ENCODE peak calls at places on chromosomes 1 and 21, in five cellular contexts. O, E, V, P and Z are unnamed samples.
A peak's percentile ranks its signal among the peaks of the same experiment; 100 is the strongest.

GRCh38 chr1:91801496-91802115 is 84.3 kb downstream of the TGFBR3 start:
- DNase-seq in P (no peak), E (no peak), O (no peak), V (no peak), Z (no peak)

GRCh38 chr1:23614128-23614660 is 54.9 kb upstream of the ID3 start:
- DNase-seq in V (no peak), E (no peak), O (no peak), P (no peak), Z (no peak)

GRCh38 chr1:218815076-218815475 is 358.6 kb upstream of the LYPLAL1 start:
- DNase-seq in E (no peak), O (no peak), P (no peak), V (no peak), Z (no peak)

GRCh38 chr1:228108055-228108690 is 926 bp downstream of the MRPL55 start:
- DNase-seq in V (no peak), E (no peak), O (peak; percentile 22), P (no peak), Z (no peak)

GRCh38 chr1:62342270-62342669 is 23.0 kb upstream of the KANK4 start:
- DNase-seq in O (no peak), V (no peak), E (no peak), P (no peak), Z (no peak)

GRCh38 chr1:207713529-207713928 is 38.3 kb upstream of the CD46 start:
- DNase-seq in V (no peak), E (no peak), P (no peak), O (no peak), Z (no peak)

GRCh38 chr1:75258351-75258750 is 124.2 kb downstream of the LHX8 start:
- DNase-seq in E (no peak), P (no peak), V (no peak), O (no peak), Z (no peak)

GRCh38 chr1:95547000-95547399 is 313.0 kb downstream of the RWDD3 start:
- DNase-seq in O (no peak), E (no peak), V (no peak), P (no peak), Z (no peak)

GRCh38 chr21:46111857-46112730 is 14.2 kb downstream of the COL6A2 start:
- DNase-seq in E (peak; percentile 53), V (no peak), O (peak; percentile 13), P (no peak), Z (no peak)

GRCh38 chr1:205518616-205519540 is 14.4 kb downstream of the CDK18 start:
- DNase-seq in O (no peak), P (no peak), V (no peak), E (no peak), Z (no peak)

GRCh38 chr21:45640888-45641479 is 2.5 kb upstream of the PCBP3 start:
- DNase-seq in E (no peak), P (no peak), O (no peak), V (no peak), Z (no peak)

GRCh38 chr1:175978476-175978875 is 228.6 kb downstream of the COP1 start:
- DNase-seq in V (no peak), E (no peak), P (no peak), O (no peak), Z (no peak)

GRCh38 chr1:31725777-31726535 is 22.1 kb upstream of the COL16A1 start:
- DNase-seq in P (no peak), V (no peak), O (no peak), E (no peak), Z (no peak)

GRCh38 chr1:116289219-116289618 is 83.8 kb upstream of the ATP1A1 start:
- DNase-seq in P (no peak), V (no peak), E (no peak), O (no peak), Z (peak; percentile 81)

GRCh38 chr21:16992448-16992847 is 520.4 kb upstream of the CXADR start:
- DNase-seq in E (no peak), P (no peak), O (no peak), V (no peak), Z (no peak)

GRCh38 chr1:247540536-247540935 is 4.3 kb upstream of the OR2C3 start:
- DNase-seq in E (no peak), V (no peak), P (no peak), O (no peak), Z (no peak)

GRCh38 chr1:206679738-206680211 is 4.9 kb upstream of the MAPKAPK2 start:
- DNase-seq in E (no peak), V (no peak), O (no peak), P (no peak), Z (no peak)

GRCh38 chr1:18414321-18414720 is 66.4 kb upstream of the KLHDC7A start:
- DNase-seq in O (no peak), V (no peak), P (no peak), E (no peak), Z (peak; percentile 70)

GRCh38 chr1:45892068-45892785 is 88.8 kb downstream of the MAST2 start:
- DNase-seq in E (no peak), P (no peak), O (peak; percentile 48), V (peak; percentile 93), Z (peak; percentile 42)

GRCh38 chr1:48309564-48310082 is 87.1 kb downstream of the SLC5A9 start:
- DNase-seq in V (no peak), E (no peak), P (no peak), O (no peak), Z (no peak)

GRCh38 chr1:58773406-58773840 is 10.4 kb downstream of the JUN start:
- DNase-seq in O (no peak), P (no peak), E (peak; percentile 63), V (no peak), Z (peak; percentile 50)

GRCh38 chr1:228977741-228978140 is 242.5 kb downstream of the RHOU start:
- DNase-seq in E (no peak), V (no peak), P (no peak), O (no peak), Z (no peak)

GRCh38 chr1:32780628-32781267 is 36.4 kb downstream of the YARS1 start:
- DNase-seq in P (no peak), E (peak; percentile 19), V (no peak), O (no peak), Z (peak; percentile 95)

DNA sequence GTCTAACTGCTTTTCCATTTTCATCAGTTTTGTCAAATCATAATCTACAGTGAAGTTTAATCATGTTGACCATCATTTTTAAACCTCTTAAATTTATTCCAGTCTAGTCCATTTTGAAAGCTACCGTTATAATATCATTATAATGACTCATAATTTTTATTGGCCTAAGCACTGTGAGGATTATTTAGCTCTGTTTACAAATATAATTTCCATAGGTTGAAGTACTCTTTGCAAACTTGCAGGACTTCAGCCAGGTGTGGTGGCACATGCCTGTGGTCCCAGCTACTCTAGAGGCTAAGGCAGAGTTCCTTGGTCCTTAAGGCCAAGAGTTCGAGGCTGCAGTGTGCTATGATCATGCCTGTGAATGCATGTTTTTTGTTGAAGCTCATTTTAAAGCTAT is 54.3 kb downstream of the MAP3K21 start:
- DNase-seq in E (no peak), P (no peak), O (no peak), V (no peak), Z (no peak)
- H3K4me3 ChIP-seq in E (no peak overlapping the region), P (no peak overlapping the region), O (no peak overlapping the region), V (no peak overlapping the region), Z (no peak overlapping the region)

GRCh38 chr1:212752934-212753497 is 38.6 kb downstream of the NSL1 start:
- DNase-seq in O (no peak), V (no peak), E (no peak), P (no peak), Z (no peak)
- H3K4me1 ChIP-seq in O (peaks cover 4% of the 10 kb centered on the region), V (peaks cover 6% of the 10 kb centered on the region), E (no peaks in the 10 kb centered on the region), P (peaks cover 12% of the 10 kb centered on the region), Z (no peaks in the 10 kb centered on the region)

GRCh38 chr1:87121732-87122163 is 206.9 kb upstream of the LMO4 start:
- DNase-seq in V (no peak), E (no peak), O (no peak), P (no peak), Z (no peak)

GRCh38 chr1:87117761-87118160 is 203.3 kb downstream of the HS2ST1 start:
- DNase-seq in V (no peak), E (no peak), P (no peak), O (no peak), Z (peak; percentile 58)

GRCh38 chr1:87119741-87120140 is 205.3 kb downstream of the HS2ST1 start:
- DNase-seq in O (no peak), V (no peak), P (no peak), E (no peak), Z (no peak)

GRCh38 chr1:87123610-87124009 is 205.1 kb upstream of the LMO4 start:
- DNase-seq in E (no peak), V (no peak), O (no peak), P (no peak), Z (no peak)

DNA sequence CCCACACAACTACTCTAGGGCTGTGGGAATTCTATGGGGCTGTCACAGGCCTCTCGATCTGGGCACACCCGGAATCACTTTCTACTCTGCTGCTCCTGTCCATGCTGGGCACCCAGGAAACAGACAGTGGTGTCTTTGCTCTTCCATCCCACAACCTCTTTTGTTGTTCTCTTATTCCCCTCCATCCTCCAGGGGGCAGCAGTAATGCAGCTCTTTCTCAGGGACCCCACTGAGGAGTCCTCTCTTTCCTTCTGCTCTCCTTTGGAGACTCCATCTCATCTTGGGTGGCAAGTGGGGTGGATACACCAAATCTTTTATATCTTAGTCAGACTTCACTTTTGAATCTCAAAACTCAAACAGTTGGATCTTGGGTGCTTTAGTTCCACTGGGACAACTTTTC is 206.3 kb downstream of the HS2ST1 start:
- DNase-seq in V (no peak), E (no peak), P (no peak), O (no peak), Z (no peak)
- TF ChIP-seq CTCF in V (peak; percentile 58), E (no peak), P (no peak), O (no peak), Z (peak; percentile 45)

GRCh38 chr1:9780554-9781110 is 43.1 kb downstream of the CLSTN1 start:
- DNase-seq in P (no peak), E (no peak), V (no peak), O (no peak), Z (no peak)
- H3K4me3 ChIP-seq in P (no peak overlapping the region), E (no peak overlapping the region), V (no peak overlapping the region), O (no peak overlapping the region), Z (no peak overlapping the region)

GRCh38 chr1:108190686-108191416 is 9.3 kb downstream of the SLC25A24 start:
- DNase-seq in E (no peak), V (no peak), O (no peak), P (no peak), Z (no peak)

GRCh38 chr1:108190001-108190634 is 10.0 kb downstream of the SLC25A24 start:
- DNase-seq in P (no peak), O (no peak), V (no peak), E (no peak), Z (no peak)

GRCh38 chr1:108192581-108192980 is 7.6 kb downstream of the SLC25A24 start:
- DNase-seq in E (no peak), O (no peak), P (no peak), V (no peak), Z (no peak)

GRCh38 chr1:108193333-108193732 is 6.8 kb downstream of the SLC25A24 start:
- DNase-seq in O (no peak), V (no peak), E (no peak), P (no peak), Z (no peak)

GRCh38 chr1:108194051-108194450 is 6.1 kb downstream of the SLC25A24 start:
- DNase-seq in O (no peak), V (no peak), P (no peak), E (no peak), Z (no peak)
- H3K4me1 ChIP-seq in O (peaks cover 7% of the 10 kb centered on the region), V (peaks cover 12% of the 10 kb centered on the region), P (peaks cover 6% of the 10 kb centered on the region), E (no peaks in the 10 kb centered on the region), Z (peaks cover 18% of the 10 kb centered on the region)

GRCh38 chr1:225877570-225877969 is 4.6 kb downstream of the TMEM63A start:
- DNase-seq in P (no peak), V (no peak), E (peak; percentile 72), O (no peak), Z (no peak)
- TF ChIP-seq CTCF in P (no peak), V (peak; percentile 63), E (no peak), O (peak; percentile 41), Z (peak; percentile 60)

GRCh38 chr1:24642481-24643361 is at the start of gene SRRM1:
- DNase-seq in E (peak; percentile 98), V (peak; percentile 99), O (peak; percentile 99), P (peak; percentile 97), Z (peak; percentile 97)
- H3K4me3 ChIP-seq in E (peak within 1 kb of the TSS; percentile 87), V (peak within 1 kb of the TSS; percentile 76), O (peak within 1 kb of the TSS; percentile 82), P (peak within 1 kb of the TSS; percentile 79), Z (peak within 1 kb of the TSS; percentile 70)